ENCODE peak calls at places on chromosomes 16 and 17, in ten cellular contexts. H, F, J, K, W, R, T, C, Q and I are unnamed samples.

GRCh38 chr16:83715217-83715920 is 92.4 kb upstream of the HSBP1 start:
- DNase-seq in F (peak), R (no peak), H (no peak), J (no peak), W (no peak), C (no peak), T (no peak), K (peak), Q (peak), I (no peak)

GRCh38 chr17:44972953-44973352 is 4.8 kb upstream of the C1QL1 start:
- DNase-seq in F (no peak), K (no peak), W (no peak), J (no peak), H (no peak), Q (no peak), T (peak), R (no peak), C (no peak), I (no peak)

GRCh38 chr17:77319211-77320031 is 178.7 kb downstream of the SEC14L1 start:
- DNase-seq in C (no peak), Q (peak), W (peak), R (peak), T (peak), K (peak), F (peak), J (peak), H (peak), I (no peak)

GRCh38 chr17:68595986-68596385 is 5.2 kb downstream of the FAM20A start:
- DNase-seq in Q (no peak), K (no peak), H (no peak), W (no peak), J (no peak), F (no peak), C (no peak), T (no peak), R (no peak), I (peak)

GRCh38 chr16:27228621-27229501 is 25.5 kb downstream of the KDM8 start:
- DNase-seq in K (no peak), F (no peak), H (peak), Q (peak), W (no peak), R (peak), C (peak), T (no peak), J (peak), I (no peak)

GRCh38 chr17:66580601-66581385 is 254.1 kb upstream of the CACNG5 start:
- DNase-seq in Q (no peak), F (no peak), H (peak), W (peak), R (peak), T (no peak), J (peak), K (no peak), C (no peak), I (no peak)

GRCh38 chr17:51828901-51829300 is 329.6 kb downstream of the CA10 start:
- DNase-seq in K (no peak), H (no peak), T (no peak), F (no peak), Q (no peak), C (no peak), W (no peak), J (no peak), R (no peak), I (no peak)

GRCh38 chr17:34626141-34626681 is 46.8 kb downstream of the TMEM132E start:
- DNase-seq in H (no peak), J (peak), T (peak), C (no peak), Q (peak), F (no peak), K (peak), R (peak), W (no peak), I (no peak)

GRCh38 chr16:14232106-14232890 is 161.2 kb downstream of the MRTFB start:
- DNase-seq in T (no peak), H (no peak), W (peak), J (no peak), K (no peak), R (no peak), Q (no peak), C (no peak), F (no peak), I (no peak)

GRCh38 chr17:77146882-77147281 is 6.1 kb downstream of the SEC14L1 start:
- DNase-seq in F (no peak), K (peak), T (no peak), R (peak), W (peak), J (peak), Q (peak), H (peak), C (no peak), I (no peak)

GRCh38 chr17:60142872-60143499 is 6.8 kb upstream of the CA4 start:
- DNase-seq in T (peak), Q (peak), R (peak), F (peak), W (peak), C (peak), K (no peak), H (peak), J (peak), I (peak)
- H3K4me3 ChIP-seq in T (peak), Q (no peak), R (no peak), F (peak), W (no peak), C (no peak), K (no peak), H (no peak), J (no peak), I (no peak)

DNA sequence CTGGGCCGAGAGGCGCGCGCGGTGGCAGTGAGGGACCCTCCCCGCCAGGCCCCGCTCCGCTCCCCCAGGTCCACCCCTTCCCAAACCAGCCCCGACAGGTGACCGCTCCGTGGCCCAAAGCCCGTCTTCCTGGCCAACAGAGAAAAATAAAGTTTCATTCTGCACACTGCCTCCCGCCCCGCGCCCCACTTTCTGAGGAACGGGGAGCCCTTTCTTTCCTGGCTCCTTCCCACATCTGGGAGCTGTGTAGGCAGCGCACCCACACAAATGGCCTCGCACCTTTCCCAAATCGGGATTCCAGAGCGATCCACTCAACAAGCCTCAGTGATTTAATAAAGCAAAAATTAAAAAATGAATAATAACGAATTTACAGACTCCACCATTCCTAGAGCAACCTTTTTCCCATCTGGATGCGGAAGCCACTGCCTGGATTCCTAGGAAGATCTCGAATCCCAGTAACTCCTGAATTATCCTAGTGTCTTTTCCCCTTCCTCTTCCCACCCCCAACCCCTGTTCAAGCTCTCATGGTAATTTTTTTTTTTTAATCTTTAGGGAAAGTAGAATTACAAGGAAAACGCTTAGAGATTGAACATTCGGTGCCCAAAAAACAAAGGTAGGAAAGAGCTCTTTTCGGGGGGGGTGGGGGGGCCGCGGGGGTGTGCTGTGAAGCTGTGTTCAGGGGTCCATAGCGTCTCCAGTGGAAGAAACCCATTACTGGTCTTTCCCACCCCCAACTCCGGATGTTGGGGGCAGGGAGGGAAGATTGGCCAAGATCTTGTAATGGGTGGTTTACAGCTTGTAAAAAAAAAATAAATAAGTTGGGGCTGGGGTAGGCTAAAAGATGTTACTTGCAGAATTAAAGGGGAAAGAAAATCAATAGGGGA is 1.6 kb downstream of the IGF2BP1 start:
- DNase-seq in H (no peak), C (peak), W (no peak), R (no peak), J (no peak), Q (no peak), K (no peak), T (peak), F (no peak), I (peak)
- H3K4me3 ChIP-seq in H (no peak), C (peak), W (no peak), R (peak), J (no peak), Q (no peak), K (no peak), T (peak), F (peak), I (peak)

GRCh38 chr17:11950771-11951519 is 46.3 kb downstream of the ZNF18 start:
- DNase-seq in W (no peak), K (no peak), H (no peak), J (no peak), Q (no peak), T (no peak), C (no peak), F (no peak), R (no peak), I (no peak)

GRCh38 chr17:11943759-11944347 is 53.4 kb downstream of the ZNF18 start:
- DNase-seq in K (no peak), Q (no peak), J (no peak), H (no peak), R (no peak), C (no peak), T (no peak), W (no peak), F (no peak), I (no peak)

GRCh38 chr17:11944587-11944986 is 52.7 kb downstream of the ZNF18 start:
- DNase-seq in J (no peak), T (peak), H (no peak), Q (no peak), W (no peak), K (no peak), F (no peak), C (no peak), R (no peak), I (no peak)

GRCh38 chr17:11952610-11953009 is 44.7 kb downstream of the ZNF18 start:
- DNase-seq in H (no peak), C (no peak), R (no peak), Q (no peak), F (no peak), W (no peak), K (no peak), T (no peak), J (no peak), I (no peak)

GRCh38 chr17:11948791-11949190 is 48.5 kb downstream of the ZNF18 start:
- DNase-seq in T (peak), K (peak), J (no peak), Q (no peak), H (no peak), W (peak), F (no peak), R (no peak), C (no peak), I (no peak)
- H3K4me3 ChIP-seq in T (no peak), K (no peak), J (no peak), Q (no peak), H (no peak), W (no peak), F (peak), R (no peak), C (no peak), I (no peak)

DNA sequence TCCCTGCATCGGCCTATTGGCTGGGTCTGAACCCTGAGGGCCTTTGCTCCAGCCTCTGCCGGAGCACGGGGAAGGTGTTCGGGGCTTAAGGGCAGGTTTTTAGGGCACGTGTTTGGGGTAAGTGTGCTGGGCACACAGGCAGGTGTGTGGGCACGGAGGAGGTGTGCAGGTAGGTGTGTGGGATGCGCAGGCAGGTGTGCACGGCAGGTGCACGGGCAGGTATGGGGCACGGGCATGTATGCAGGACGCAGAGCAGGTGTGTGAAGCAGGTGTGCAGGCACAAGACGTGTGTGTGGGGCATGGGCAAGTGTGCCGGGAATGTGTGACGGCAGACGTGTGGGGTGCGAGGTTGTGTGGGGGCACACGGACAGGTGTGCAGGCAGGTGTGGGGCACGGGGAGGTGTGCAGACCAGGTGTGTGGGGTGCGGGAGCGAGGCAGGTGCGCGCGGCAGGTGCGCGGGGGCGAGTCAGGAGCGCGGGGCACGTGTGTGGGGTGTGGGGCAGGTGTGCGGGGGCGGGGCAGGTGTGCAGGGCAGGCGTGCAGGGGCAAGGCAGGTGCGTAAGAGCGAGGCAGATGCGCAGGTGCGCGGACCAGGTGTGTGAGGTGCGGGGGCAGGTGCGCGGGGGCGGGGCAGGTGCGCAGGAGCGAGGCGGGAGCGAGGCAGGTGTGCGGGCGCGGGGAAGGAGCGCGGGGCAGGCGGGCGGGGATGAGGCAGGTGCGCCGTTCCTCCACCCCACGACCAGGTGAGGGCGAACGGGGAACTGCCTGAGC is 28.6 kb upstream of the METRNL start:
- DNase-seq in J (no peak), K (no peak), C (no peak), Q (no peak), H (peak), T (no peak), F (no peak), W (no peak), R (peak), I (no peak)
- H3K4me3 ChIP-seq in J (peak), K (peak), C (peak), Q (peak), H (peak), T (peak), F (peak), W (no peak), R (peak), I (peak)

GRCh38 chr17:40558651-40559015 is 6.6 kb downstream of the CCR7 start:
- DNase-seq in K (no peak), W (no peak), Q (no peak), C (no peak), T (no peak), F (no peak), H (no peak), R (no peak), J (no peak), I (no peak)
- H3K4me3 ChIP-seq in K (no peak), W (no peak), Q (no peak), C (no peak), T (no peak), F (no peak), H (no peak), R (no peak), J (no peak), I (no peak)

DNA sequence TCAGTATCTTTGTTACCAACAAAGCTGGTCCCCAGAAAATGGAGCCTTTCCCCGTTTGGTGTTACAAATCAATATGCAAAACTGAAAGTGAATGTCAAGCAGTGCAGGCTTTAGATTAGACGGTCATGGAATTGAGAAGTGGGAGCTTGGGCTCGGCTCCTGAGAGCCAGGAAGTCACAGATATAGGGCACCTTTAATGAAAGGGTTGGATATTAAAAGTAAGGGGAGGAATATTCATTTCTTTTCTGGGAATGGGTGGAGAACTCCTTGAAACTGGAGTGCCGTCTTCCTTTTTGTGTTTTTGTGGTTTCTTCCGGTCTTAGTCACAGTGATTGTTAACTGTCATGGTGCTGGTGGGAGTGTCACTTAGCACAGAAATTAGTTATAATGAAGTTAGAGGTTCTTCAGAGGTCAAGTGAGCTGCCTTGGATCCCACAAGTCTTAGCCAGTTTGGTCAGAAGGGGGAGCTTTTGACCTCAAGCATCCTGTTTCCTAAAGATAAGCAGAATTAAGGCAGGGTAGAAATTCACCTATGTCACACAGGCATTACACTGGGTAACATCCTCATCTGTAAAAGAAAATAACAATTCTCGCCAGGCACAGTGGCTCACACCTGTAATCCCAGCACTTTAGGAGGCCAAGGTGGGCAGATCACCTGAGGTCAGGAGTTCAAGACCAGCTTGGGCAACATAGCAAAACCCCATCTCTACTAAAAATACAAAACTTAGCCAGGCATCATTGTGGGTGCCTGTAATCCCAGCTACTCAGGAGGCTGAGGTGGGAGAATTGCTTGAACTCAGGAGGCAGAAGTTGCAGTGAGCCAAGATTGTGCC is 9.6 kb upstream of the EIF1 start:
- DNase-seq in T (peak), H (no peak), R (no peak), C (no peak), W (peak), K (no peak), Q (no peak), J (peak), F (no peak), I (peak)
- H3K4me3 ChIP-seq in T (peak), H (no peak), R (no peak), C (no peak), W (no peak), K (no peak), Q (peak), J (no peak), F (peak), I (peak)

GRCh38 chr17:39450051-39450450 is 1.0 kb downstream of the MED1 start:
- DNase-seq in R (no peak), F (no peak), H (no peak), C (no peak), T (no peak), J (peak), Q (no peak), K (no peak), W (no peak), I (no peak)

GRCh38 chr17:39461113-39461910 is at the start of gene CDK12:
- DNase-seq in F (peak), W (peak), J (peak), C (peak), R (peak), K (peak), H (peak), T (peak), Q (peak), I (peak)

GRCh38 chr17:39450847-39451581 is at the start of gene MED1:
- DNase-seq in T (peak), H (peak), R (peak), C (peak), J (peak), Q (peak), K (no peak), W (peak), F (peak), I (peak)

GRCh38 chr17:39455919-39456318 is 4.9 kb upstream of the MED1 start:
- DNase-seq in K (no peak), Q (no peak), H (no peak), W (no peak), C (no peak), T (no peak), J (no peak), F (no peak), R (no peak), I (no peak)
- H3K4me3 ChIP-seq in K (no peak), Q (no peak), H (no peak), W (no peak), C (no peak), T (no peak), J (no peak), F (no peak), R (no peak), I (no peak)

GRCh38 chr17:40068584-40068916 is 5.8 kb downstream of the THRA start:
- DNase-seq in T (no peak), H (no peak), J (no peak), C (no peak), R (no peak), F (no peak), K (no peak), Q (no peak), W (no peak), I (no peak)
- H3K4me3 ChIP-seq in T (peak), H (no peak), J (peak), C (no peak), R (no peak), F (peak), K (no peak), Q (peak), W (no peak), I (peak)

DNA sequence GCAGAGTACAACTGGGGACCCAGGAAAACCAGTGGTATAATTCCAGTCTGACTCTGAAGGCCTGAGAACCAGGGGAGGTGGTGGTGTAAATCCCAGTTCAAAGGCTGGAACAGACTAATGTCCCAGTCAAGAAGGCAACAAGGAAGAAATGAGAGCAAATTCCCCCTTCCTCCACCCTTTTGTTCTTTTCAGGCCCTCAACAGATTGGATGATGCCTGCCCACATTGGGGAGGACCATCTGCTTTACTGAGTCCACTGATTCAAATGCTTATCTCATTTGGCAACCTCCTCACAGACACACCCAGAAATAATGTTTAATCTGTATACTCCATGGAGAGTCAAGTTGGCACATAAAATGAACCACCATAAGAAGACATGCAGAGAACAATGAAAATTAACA is 61.8 kb upstream of the CRYM start:
- DNase-seq in Q (no peak), C (no peak), W (no peak), F (no peak), H (no peak), K (no peak), J (peak), R (no peak), T (peak), I (no peak)
- H3K4me3 ChIP-seq in Q (no peak), C (no peak), W (no peak), F (no peak), H (no peak), K (no peak), J (no peak), R (no peak), T (no peak), I (no peak)